ENCODE peak calls at places on chromosomes 5 and 9, in four cellular contexts. One of them, this sample, is unnamed. For H3K4me1, the result is how much of the 10 kb centered on the place peaks cover.

GRCh38 chr5:44536650-44537260 is 147.5 kb upstream of the FGF10 start:
- DNase-seq in lower lobe of right lung: no peak
- DNase-seq in cardiac muscle cell: peak
- DNase-seq in transverse colon: no peak
- DNase-seq in this sample: peak

GRCh38 chr9:108117775-108118174 is 628.2 kb upstream of the KLF4 start:
- DNase-seq in lower lobe of right lung: no peak
- DNase-seq in transverse colon: no peak
- DNase-seq in cardiac muscle cell: peak
- DNase-seq in this sample: no peak

GRCh38 chr5:24363789-24364534 is 280.8 kb downstream of the CDH10 start:
- DNase-seq in lower lobe of right lung: no peak
- DNase-seq in transverse colon: no peak
- DNase-seq in cardiac muscle cell: no peak
- DNase-seq in this sample: no peak

GRCh38 chr9:91714020-91714721 is 235.9 kb downstream of the ROR2 start:
- DNase-seq in lower lobe of right lung: peak
- DNase-seq in cardiac muscle cell: peak
- DNase-seq in transverse colon: peak
- DNase-seq in this sample: peak

GRCh38 chr5:460413-460700 is 17.4 kb downstream of the EXOC3 start:
- DNase-seq in lower lobe of right lung: no peak
- DNase-seq in cardiac muscle cell: no peak
- DNase-seq in transverse colon: peak
- DNase-seq in this sample: no peak

GRCh38 chr5:57383093-57383861 is 99.3 kb downstream of the ACTBL2 start:
- DNase-seq in cardiac muscle cell: peak
- DNase-seq in transverse colon: no peak
- DNase-seq in lower lobe of right lung: no peak
- DNase-seq in this sample: peak

GRCh38 chr5:39218482-39219381 is 631 bp downstream of the FYB1 start:
- DNase-seq in lower lobe of right lung: no peak
- DNase-seq in transverse colon: no peak
- DNase-seq in cardiac muscle cell: peak
- DNase-seq in this sample: no peak

GRCh38 chr5:157563373-157564148 is 12.0 kb downstream of the ADAM19 start:
- DNase-seq in cardiac muscle cell: peak
- DNase-seq in transverse colon: no peak
- DNase-seq in lower lobe of right lung: no peak
- DNase-seq in this sample: no peak

GRCh38 chr9:130895481-130896232 is 955 bp downstream of the QRFP start:
- DNase-seq in lower lobe of right lung: no peak
- DNase-seq in transverse colon: no peak
- DNase-seq in cardiac muscle cell: peak
- DNase-seq in this sample: no peak

GRCh38 chr5:148561712-148562365 is 92.5 kb downstream of the HTR4 start:
- DNase-seq in transverse colon: peak
- DNase-seq in cardiac muscle cell: no peak
- DNase-seq in lower lobe of right lung: no peak
- DNase-seq in this sample: no peak

DNA sequence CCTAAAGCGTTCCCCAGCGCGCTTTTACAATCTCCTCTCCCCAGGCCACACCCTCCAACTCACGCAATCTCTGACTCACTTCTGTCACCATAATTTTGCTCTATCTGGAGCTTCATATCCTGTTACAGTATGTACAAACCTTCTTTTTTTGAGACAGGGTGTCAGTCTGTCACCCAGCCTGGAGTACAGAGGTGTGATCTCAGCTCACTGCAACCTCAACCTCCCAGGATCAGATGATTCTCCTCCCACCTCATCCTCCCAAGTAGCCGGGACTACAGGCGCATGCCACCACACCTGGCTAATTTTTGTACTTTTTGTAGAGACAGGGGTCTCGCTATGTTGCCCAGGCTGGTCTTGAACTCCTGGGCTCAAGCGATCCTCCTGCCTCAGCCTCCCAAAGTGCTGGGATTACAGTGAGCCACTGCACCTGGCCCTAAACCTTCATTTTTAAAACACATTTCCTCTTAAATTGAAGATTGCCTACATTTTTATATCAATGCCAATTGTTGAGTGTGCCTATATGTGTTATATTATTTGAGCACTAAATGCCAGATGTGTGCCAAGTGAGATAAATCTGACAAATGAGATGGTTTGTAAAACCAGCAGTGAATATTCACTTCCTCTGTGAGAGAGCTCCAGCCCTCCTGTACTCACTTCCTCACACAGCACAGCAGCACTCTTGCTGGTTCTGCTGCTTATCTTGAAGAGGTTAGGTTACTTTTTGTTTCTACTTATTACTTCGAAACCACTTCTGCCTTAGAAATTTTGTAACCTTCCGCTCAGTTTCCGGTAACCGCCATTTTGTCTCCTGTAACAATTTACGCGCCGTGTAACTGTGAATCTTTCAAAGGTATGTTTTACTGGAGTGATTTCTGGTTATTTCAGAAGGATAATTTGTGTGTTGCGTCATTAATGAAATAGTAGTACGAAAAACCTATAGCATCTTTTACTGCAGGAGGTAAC is 57.9 kb downstream of the DOCK8 start:
- DNase-seq in cardiac muscle cell: no peak
- DNase-seq in transverse colon: peak
- DNase-seq in lower lobe of right lung: peak
- DNase-seq in this sample: no peak
- H3K4me3 ChIP-seq in cardiac muscle cell: no peak
- H3K4me3 ChIP-seq in transverse colon: no peak
- H3K4me3 ChIP-seq in lower lobe of right lung: peak
- H3K4me3 ChIP-seq in this sample: no peak

DNA sequence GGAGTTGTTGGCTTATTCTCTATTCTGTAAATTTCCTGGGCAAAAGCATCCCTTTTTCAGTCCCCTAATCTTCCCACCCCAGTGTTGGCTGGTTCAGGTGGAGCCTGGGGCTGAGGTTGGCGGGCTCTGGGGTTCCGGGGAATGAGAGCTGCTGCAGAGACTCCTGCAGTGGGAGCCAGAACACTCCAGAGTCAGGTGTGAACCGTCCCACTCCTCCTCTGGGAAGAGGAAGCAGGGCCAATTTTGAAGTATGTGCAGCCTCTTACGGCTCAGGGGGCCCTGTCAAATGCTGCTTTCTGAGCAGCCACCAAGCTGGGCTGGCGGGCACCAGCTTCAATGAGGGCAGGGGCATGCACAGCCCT is 42.9 kb downstream of the JADE2 start:
- DNase-seq in lower lobe of right lung: no peak
- DNase-seq in cardiac muscle cell: no peak
- DNase-seq in transverse colon: no peak
- DNase-seq in this sample: no peak
- H3K4me1 ChIP-seq in lower lobe of right lung: under half
- H3K4me1 ChIP-seq in cardiac muscle cell: under half
- H3K4me1 ChIP-seq in transverse colon: under half
- H3K4me1 ChIP-seq in this sample: under half

DNA sequence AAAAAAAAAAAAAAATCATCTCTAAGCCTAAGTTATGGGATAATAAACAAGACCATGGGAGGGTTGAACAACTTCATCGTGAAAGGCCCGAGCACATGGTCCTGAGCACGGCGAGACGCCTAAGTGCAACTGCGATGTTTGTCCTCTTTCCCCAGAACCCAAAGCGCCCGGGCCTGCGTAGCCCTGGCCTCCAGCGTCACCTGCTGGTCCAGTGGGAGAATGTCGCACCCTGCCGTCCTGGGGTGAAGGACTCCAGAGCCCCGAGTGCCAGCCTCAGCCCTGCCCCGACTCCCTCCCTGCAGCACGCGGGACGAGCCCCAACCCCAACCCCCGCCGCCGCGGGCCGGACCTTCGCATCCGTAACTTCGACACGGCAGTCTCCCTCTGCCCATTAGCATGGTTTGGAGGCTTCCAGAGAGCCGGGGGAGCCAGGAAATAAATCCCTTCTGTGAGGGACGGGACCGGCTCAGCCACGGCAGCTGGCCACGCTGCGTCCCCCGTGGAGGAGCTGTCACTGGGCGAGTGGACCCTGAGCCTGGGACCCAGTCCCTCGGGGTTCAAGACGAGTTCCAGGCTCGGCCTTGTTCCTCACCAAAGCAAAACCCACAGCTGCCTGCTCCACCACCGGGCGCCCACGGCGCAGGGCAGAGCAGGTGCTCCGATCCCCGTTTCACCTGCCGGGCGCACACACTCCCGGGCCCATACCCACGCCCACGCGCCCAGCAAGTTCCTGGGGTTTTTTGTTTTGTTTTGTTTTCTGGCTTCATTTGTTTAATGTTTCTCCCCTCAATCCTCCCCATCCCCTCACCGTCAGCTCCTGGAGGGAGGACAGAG is 132.5 kb upstream of the HAND1 start:
- DNase-seq in cardiac muscle cell: peak
- DNase-seq in transverse colon: peak
- DNase-seq in lower lobe of right lung: peak
- DNase-seq in this sample: peak
- H3K4me3 ChIP-seq in cardiac muscle cell: peak
- H3K4me3 ChIP-seq in transverse colon: no peak
- H3K4me3 ChIP-seq in lower lobe of right lung: peak
- H3K4me3 ChIP-seq in this sample: no peak

GRCh38 chr5:124677999-124678385 is 68.4 kb downstream of the ZNF608 start:
- DNase-seq in cardiac muscle cell: no peak
- DNase-seq in lower lobe of right lung: no peak
- DNase-seq in transverse colon: no peak
- DNase-seq in this sample: no peak

GRCh38 chr5:124678992-124679519 is 67.4 kb downstream of the ZNF608 start:
- DNase-seq in transverse colon: no peak
- DNase-seq in cardiac muscle cell: no peak
- DNase-seq in lower lobe of right lung: no peak
- DNase-seq in this sample: no peak

GRCh38 chr5:124678478-124678877 is 68.0 kb downstream of the ZNF608 start:
- DNase-seq in transverse colon: no peak
- DNase-seq in lower lobe of right lung: no peak
- DNase-seq in cardiac muscle cell: no peak
- DNase-seq in this sample: no peak

GRCh38 chr5:124677376-124677998 is 69.0 kb downstream of the ZNF608 start:
- DNase-seq in cardiac muscle cell: peak
- DNase-seq in transverse colon: no peak
- DNase-seq in lower lobe of right lung: no peak
- DNase-seq in this sample: no peak

DNA sequence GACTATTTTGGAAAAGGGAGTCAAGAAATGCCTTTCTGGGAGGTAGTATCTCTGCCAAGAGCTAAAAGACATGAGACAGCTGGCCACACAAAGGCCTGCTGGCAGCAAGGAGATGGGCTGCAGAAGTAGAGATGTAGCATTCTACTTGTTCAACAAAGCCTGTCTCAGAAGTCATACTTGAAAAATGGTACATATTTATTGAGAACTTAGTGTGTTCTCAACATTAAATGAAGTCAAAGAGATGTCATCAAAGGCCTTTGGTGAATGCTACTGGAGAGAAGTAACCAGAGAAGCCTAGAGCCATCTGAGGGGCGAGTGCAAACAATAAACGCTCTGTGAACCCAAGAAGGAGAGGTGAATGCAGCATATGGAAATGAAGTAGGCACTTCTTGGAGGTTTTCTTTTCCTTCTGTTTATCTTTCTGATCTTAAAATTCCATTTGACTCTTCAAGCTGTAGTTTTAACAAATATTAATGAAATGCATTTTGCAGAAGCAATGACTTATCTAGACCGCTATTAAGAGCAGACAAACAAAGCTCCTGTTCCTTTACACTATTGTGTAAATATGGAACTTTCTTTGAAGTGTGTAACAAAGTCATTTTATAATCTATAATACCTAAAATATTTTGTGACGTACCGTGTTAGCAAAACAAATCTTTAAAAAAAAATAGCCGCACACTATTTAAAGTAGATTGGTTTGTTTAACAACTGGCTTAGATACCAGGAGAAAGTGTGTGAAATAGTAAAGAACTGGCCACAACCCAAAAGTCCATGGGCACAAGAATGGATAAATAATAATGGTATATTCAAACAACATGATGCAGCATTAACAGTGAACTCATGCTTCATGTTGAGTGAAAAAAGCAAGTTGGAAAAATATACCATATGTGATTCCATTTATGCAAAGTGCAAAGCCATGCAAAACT is 70.3 kb downstream of the ZNF608 start:
- DNase-seq in lower lobe of right lung: no peak
- DNase-seq in transverse colon: no peak
- DNase-seq in cardiac muscle cell: peak
- DNase-seq in this sample: no peak
- H3K4me1 ChIP-seq in lower lobe of right lung: half or more
- H3K4me1 ChIP-seq in transverse colon: under half
- H3K4me1 ChIP-seq in cardiac muscle cell: half or more
- H3K4me1 ChIP-seq in this sample: under half

GRCh38 chr5:82335807-82336206 is 57.7 kb upstream of the RPS23 start:
- DNase-seq in transverse colon: no peak
- DNase-seq in cardiac muscle cell: peak
- DNase-seq in lower lobe of right lung: no peak
- DNase-seq in this sample: no peak
- H3K4me3 ChIP-seq in transverse colon: no peak
- H3K4me3 ChIP-seq in cardiac muscle cell: no peak
- H3K4me3 ChIP-seq in lower lobe of right lung: no peak
- H3K4me3 ChIP-seq in this sample: no peak

This sample was measured in mucosa of descending colon.